ENCODE peak calls at places on chromosomes 12 and 14, in eight cellular contexts. E is sigmoid colon, X is SK-N-SH, R is A549, M is suprapubic skin, S is stomach, O is transverse colon, W is GM12878. P is an unnamed sample.

GRCh38 chr14:94405481-94405880 is 17.1 kb upstream of the SERPINA1 start:
- DNase-seq in O (no peak), X (no peak), M (no peak), R (no peak), E (no peak), W (no peak), S (no peak), P (no peak)

GRCh38 chr14:61145903-61146411 is 135.2 kb downstream of the TMEM30B start:
- DNase-seq in S (no peak), R (no peak), X (peak), W (no peak), E (no peak), M (no peak), O (no peak), P (no peak)

GRCh38 chr12:77742631-77743030 is 88.1 kb upstream of the NAV3 start:
- DNase-seq in W (no peak), X (no peak), O (no peak), R (no peak), S (no peak), E (no peak), M (no peak), P (no peak)

GRCh38 chr14:54435500-54435981 is 5.6 kb downstream of the CNIH1 start:
- DNase-seq in R (no peak), M (no peak), X (no peak), W (no peak), E (no peak), S (no peak), O (no peak), P (no peak)

GRCh38 chr12:98985156-98985555 is 340.1 kb downstream of the APAF1 start:
- DNase-seq in R (no peak), M (no peak), X (no peak), W (no peak), O (no peak), E (no peak), S (no peak), P (no peak)

GRCh38 chr12:117441751-117442150 is 80.3 kb upstream of the NOS1 start:
- DNase-seq in O (no peak), R (peak), E (peak), W (no peak), S (no peak), M (no peak), X (no peak), P (no peak)

GRCh38 chr14:104989951-104990303 is 4.3 kb downstream of the CLBA1 start:
- DNase-seq in W (no peak), S (no peak), O (no peak), M (no peak), X (no peak), E (no peak), R (no peak), P (no peak)

GRCh38 chr12:120067901-120068300 is 48.7 kb downstream of the RAB35 start:
- DNase-seq in M (no peak), W (no peak), O (no peak), E (no peak), R (no peak), X (no peak), S (no peak), P (no peak)

GRCh38 chr12:56468216-56469006 is at the start of gene SPRYD4:
- DNase-seq in X (peak), O (peak), M (peak), S (peak), R (peak), W (peak), E (peak), P (peak)

GRCh38 chr12:56474389-56474788 is 6.0 kb downstream of the SPRYD4 start:
- DNase-seq in O (no peak), E (no peak), R (no peak), S (no peak), M (no peak), W (no peak), X (no peak), P (no peak)

GRCh38 chr12:56469007-56469930 is 891 bp downstream of the SPRYD4 start:
- DNase-seq in W (no peak), R (peak), E (peak), M (no peak), O (peak), S (peak), X (peak), P (peak)
- TF ChIP-seq EP300 in W (no peak), R (no peak), E (no peak), M (no peak), O (no peak), S (no peak), X (no peak), P (no peak)

DNA sequence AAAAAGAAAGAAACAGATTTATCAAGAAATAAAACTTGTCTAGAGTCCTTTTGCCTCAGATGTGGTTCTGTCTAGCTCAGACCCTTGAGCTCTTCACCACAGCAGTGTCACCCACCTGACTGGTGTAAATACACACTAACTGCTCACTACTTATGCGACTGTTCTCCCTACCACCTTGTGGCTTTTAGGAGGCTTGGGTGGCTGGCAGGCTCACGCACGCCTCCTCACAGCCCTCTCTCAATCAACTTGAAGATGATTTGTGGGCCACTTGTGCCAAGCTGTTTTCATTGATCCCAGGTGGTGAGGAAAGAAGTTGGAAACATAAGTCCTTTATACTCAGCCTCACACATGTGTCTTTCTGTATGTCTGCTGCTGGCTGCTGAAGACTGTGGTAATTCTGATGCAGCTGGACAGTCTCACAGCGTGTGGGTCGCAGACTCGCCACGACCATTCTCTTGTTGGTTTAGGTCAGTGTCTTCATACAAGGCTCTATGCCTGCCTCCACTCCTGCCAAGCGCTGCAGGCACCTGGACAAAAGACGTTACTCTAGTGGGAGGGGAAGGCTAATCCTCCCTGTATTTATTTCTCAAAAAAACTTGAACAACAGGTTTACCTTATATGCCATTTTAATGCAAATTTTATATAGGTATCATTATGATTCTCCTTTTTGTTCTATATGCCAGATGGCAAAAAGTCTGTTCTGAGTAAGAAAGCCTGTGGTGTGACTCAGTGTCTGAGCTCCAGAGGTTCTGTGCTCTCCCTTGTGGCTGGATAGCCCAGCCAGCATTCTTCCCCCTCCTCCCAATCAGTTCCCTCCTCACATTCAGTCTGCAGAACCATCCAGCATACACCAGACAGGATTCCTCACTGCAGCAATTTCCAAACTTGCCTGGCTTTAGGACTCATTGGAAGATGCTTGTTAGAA is 115.5 kb downstream of the DIP2B start:
- DNase-seq in R (no peak), E (no peak), O (no peak), S (no peak), M (no peak), W (no peak), X (no peak), P (no peak)
- TF ChIP-seq EP300 in R (no peak), E (no peak), O (no peak), S (no peak), M (no peak), W (no peak), X (no peak), P (no peak)

DNA sequence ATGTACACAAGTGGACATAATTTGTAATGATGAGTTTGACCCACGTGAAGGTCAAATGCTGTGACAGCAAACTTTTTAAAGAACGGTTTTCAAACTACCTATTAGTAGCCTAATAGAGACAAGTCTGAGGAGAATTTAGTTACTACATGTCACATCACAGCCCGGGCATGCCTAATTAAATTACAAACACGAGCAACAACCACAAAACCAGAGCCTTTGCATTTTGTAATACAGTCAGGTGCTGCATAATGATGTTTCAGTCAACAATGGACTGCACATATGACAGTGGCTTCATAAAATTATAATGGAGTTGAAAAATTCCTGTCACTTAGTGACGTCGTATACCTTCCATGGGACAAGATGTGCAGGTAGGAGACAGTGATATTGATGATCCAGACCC is 274.5 kb downstream of the DACT1 start:
- DNase-seq in O (no peak), W (no peak), R (no peak), E (no peak), S (no peak), X (no peak), M (no peak), P (no peak)
- TF ChIP-seq EP300 in O (no peak), W (no peak), R (no peak), E (no peak), S (no peak), X (no peak), M (no peak), P (no peak)

DNA sequence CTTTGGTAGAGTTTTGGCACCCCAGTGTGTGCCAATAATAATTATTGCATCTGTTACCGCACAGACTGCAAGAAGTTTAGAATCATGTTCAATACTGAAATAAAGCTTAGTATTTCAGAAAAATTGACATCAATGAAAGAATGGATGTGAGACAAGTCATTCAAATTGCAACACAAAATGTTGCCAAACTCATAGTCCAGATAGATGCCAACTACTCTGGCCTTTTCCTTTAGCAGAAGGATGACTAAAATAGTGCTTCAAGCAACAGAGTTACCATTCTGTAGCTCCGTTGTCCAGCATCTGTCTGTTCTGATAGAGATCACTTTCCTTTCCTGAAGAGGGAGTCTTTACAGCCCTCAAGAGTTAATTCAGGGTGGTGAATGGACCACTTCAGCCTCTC is 77.5 kb downstream of the LIN7A start:
- DNase-seq in R (no peak), E (no peak), X (no peak), M (no peak), O (no peak), W (no peak), S (no peak), P (no peak)
- TF ChIP-seq EP300 in R (no peak), E (no peak), X (no peak), M (no peak), O (no peak), W (no peak), S (no peak), P (no peak)

DNA sequence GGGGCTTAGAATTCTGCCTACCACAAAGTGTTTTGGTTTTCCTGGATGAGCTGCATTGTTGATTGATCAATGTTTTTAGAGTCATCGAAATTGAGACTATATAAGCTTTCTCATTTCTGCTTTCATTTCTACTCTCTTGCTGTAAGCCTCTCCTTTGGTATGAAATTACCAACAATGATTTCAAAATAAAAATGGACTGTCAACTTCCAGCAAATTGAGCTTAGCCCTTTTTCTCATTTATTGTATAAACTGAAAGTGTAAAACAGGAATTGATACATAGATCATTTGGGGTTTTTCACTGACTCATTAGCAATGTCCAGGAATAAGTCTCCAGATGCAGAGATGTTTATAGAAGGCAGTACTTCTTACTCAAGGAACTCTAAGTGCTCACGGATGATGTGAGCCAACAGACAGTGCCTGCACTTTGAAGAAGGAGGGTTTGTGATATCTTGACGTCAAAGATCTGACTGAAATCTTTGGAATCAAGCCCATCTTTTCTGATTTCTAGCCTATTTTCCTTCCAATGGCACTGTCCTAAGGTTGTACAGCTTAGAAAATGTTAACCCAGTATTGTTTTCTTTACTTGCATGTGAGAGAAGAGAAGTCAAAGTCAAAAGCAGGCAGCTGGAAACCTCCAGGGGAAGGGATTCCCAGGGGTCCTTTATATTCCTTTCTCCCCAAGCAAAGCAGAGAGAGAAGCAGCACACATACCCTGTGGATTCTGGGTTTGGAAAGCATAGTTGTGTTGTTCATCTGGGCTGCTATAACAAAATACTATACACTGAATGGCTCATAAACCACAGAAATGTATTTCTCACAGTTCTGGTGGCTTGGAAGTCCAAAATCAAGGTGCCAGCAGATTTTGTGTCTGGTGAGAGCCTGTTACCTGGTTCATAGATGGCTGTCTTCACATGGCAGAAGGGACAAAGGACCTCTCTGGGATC is 19.8 kb upstream of the PCNX1 start:
- DNase-seq in O (no peak), S (no peak), X (no peak), M (no peak), R (no peak), W (peak), E (no peak), P (no peak)
- TF ChIP-seq EP300 in O (no peak), S (no peak), X (no peak), M (no peak), R (no peak), W (no peak), E (no peak), P (no peak)

DNA sequence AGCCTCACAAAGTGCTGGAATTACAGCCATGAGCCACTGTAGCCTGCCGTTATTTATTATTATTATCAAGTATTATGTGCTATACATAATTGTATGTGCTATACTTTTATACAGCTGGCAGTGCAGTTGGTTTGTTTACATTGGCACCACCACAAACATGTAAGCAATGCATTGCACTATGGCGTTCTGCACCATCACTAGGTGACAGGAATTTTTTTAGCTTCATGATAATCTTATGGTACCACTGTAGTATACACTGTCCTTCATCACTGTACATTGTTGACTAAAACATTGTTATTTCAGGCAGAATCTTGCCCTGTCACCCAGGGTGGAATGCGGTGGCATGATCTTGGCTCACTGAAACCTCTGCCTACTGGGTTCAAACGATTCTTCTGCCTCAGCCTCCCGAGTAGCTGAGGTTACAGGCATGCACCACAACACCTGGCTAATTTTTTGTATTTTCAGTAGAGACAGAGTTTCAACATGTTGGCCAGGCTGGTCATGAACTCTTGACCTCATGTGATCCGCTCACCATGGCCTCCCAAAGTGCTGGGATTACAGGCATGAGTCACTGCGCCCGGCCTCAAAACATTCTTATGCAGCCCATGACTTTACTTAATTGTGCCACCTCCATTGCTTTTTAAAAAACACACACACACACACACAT is 17.1 kb downstream of the MRPL42 start:
- DNase-seq in M (no peak), S (no peak), O (no peak), X (no peak), E (no peak), R (no peak), W (no peak), P (no peak)
- TF ChIP-seq EP300 in M (no peak), S (no peak), O (no peak), X (no peak), E (no peak), R (no peak), W (no peak), P (no peak)

DNA sequence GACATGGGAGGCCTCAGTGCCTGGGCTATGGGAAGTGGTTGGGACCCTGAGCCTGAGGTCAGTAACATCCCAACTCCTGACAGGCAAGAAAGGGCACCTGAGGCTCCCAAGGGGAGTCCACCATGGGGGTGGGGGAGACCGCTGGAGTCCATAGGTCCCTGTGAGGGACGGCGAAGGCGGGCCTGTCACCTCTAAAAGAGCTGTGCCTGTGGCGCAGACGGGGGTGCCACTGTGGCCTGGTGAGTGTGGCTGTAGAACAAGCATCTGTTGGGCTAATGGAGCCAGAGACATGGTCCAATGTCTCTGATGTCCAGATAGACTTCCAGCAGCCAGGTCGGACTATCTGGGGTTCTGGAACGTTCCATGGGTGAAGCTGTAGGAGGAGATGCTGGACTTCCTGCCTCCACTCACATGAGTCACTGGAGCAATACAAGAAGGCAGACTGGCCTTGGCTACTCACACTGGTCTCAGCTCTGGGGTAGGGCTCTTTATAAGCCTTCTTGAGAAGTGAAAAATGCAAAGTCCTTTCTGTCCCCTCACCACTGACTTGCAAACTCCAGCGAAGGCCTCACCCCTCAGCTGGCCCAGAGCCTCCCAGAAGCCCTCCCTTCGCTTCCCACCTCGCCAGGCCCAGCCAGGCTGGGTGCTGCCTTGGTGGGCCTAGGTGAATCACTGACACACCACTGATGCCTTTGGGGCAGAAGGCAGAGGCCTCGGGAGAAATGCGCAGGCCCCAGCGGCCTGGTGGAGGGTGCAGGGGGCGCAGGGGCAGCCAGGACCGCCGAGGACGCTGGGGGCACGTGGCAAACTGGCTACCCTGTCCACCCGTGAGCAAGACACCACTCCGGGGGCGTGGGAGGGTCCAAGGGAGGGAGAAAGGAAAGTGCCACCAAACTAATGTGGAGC is 1.1 kb upstream of the TRAF3 start:
- DNase-seq in R (no peak), W (no peak), S (peak), X (no peak), O (peak), M (no peak), E (no peak), P (no peak)
- TF ChIP-seq EP300 in R (no peak), W (no peak), S (no peak), X (no peak), O (no peak), M (no peak), E (no peak), P (no peak)

GRCh38 chr12:1307796-1308195 is 286.6 kb downstream of the FBXL14 start:
- DNase-seq in W (no peak), S (no peak), R (no peak), E (no peak), X (no peak), O (no peak), M (no peak), P (no peak)

GRCh38 chr12:1313906-1314305 is 280.5 kb downstream of the FBXL14 start:
- DNase-seq in M (no peak), E (no peak), O (no peak), X (no peak), R (no peak), S (no peak), W (no peak), P (no peak)

GRCh38 chr12:1309610-1310009 is 284.8 kb downstream of the FBXL14 start:
- DNase-seq in R (no peak), M (no peak), X (no peak), S (no peak), O (no peak), E (no peak), W (no peak), P (no peak)

GRCh38 chr12:1311145-1311544 is 283.2 kb downstream of the FBXL14 start:
- DNase-seq in E (no peak), M (no peak), R (no peak), S (no peak), O (no peak), W (no peak), X (no peak), P (no peak)

DNA sequence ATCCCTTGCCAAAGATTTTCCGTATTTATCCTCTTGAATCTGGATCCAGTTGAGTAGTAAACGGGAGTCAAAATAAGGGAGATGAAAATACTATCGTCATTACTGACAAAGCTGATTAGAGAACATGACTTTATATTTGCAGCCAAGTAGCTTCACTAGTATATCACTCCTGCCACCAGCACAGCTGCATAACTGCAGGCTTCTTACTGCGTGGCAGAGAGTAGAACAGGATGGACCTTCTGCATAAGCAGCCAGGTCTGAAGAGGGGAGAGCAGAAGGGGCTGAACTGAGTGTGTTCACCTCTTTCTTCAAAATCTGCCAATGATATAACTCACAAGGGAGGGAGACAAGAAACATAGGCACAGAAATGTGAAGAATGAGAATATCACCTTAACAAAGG is 283.7 kb downstream of the FBXL14 start:
- DNase-seq in W (no peak), O (no peak), X (no peak), R (no peak), E (no peak), M (no peak), S (no peak), P (no peak)
- TF ChIP-seq EP300 in W (no peak), O (no peak), X (no peak), R (no peak), E (no peak), M (no peak), S (no peak), P (no peak)

P was measured in ovary.